ENCODE peak calls at places on chromosomes 12 and 14, in five cellular contexts. One of them, this sample, is unnamed.

GRCh38 chr12:107649615-107650014 is 36.0 kb upstream of the PWP1 start:
- DNase-seq in stimulated activated CD4-positive, alpha-beta T cell treated with anti-CD3 and anti-CD28 coated beads, Interleukin-4, amount 100 ng/mL, for 24 hours: no peak
- DNase-seq in T-helper 22 cell: no peak
- DNase-seq in amniotic stem cell: no peak
- DNase-seq in AG09309: no peak
- DNase-seq in this sample: no peak

GRCh38 chr12:106973545-106973944 is 13.4 kb downstream of the MTERF2 start:
- DNase-seq in AG09309: no peak
- DNase-seq in T-helper 22 cell: no peak
- DNase-seq in amniotic stem cell: no peak
- DNase-seq in stimulated activated CD4-positive, alpha-beta T cell treated with anti-CD3 and anti-CD28 coated beads, Interleukin-4, amount 100 ng/mL, for 24 hours: no peak
- DNase-seq in this sample: no peak

GRCh38 chr12:102396276-102396675 is 84.1 kb downstream of the IGF1 start:
- DNase-seq in amniotic stem cell: no peak
- DNase-seq in AG09309: no peak
- DNase-seq in T-helper 22 cell: no peak
- DNase-seq in stimulated activated CD4-positive, alpha-beta T cell treated with anti-CD3 and anti-CD28 coated beads, Interleukin-4, amount 100 ng/mL, for 24 hours: no peak
- DNase-seq in this sample: no peak

GRCh38 chr12:69873429-69873828 is 48.4 kb downstream of the MYRFL start:
- DNase-seq in T-helper 22 cell: no peak
- DNase-seq in stimulated activated CD4-positive, alpha-beta T cell treated with anti-CD3 and anti-CD28 coated beads, Interleukin-4, amount 100 ng/mL, for 24 hours: no peak
- DNase-seq in amniotic stem cell: no peak
- DNase-seq in AG09309: no peak
- DNase-seq in this sample: no peak

GRCh38 chr14:89399594-89400068 is 17.4 kb downstream of the FOXN3 start:
- DNase-seq in stimulated activated CD4-positive, alpha-beta T cell treated with anti-CD3 and anti-CD28 coated beads, Interleukin-4, amount 100 ng/mL, for 24 hours: no peak
- DNase-seq in amniotic stem cell: peak; percentile 77
- DNase-seq in T-helper 22 cell: no peak
- DNase-seq in AG09309: peak; percentile 35
- DNase-seq in this sample: no peak

GRCh38 chr12:19707948-19708409 is 268.7 kb downstream of the AEBP2 start:
- DNase-seq in T-helper 22 cell: no peak
- DNase-seq in AG09309: no peak
- DNase-seq in stimulated activated CD4-positive, alpha-beta T cell treated with anti-CD3 and anti-CD28 coated beads, Interleukin-4, amount 100 ng/mL, for 24 hours: no peak
- DNase-seq in amniotic stem cell: no peak
- DNase-seq in this sample: no peak

GRCh38 chr12:95099270-95099790 is 25.9 kb upstream of the NR2C1 start:
- DNase-seq in T-helper 22 cell: no peak
- DNase-seq in AG09309: no peak
- DNase-seq in amniotic stem cell: no peak
- DNase-seq in stimulated activated CD4-positive, alpha-beta T cell treated with anti-CD3 and anti-CD28 coated beads, Interleukin-4, amount 100 ng/mL, for 24 hours: no peak
- DNase-seq in this sample: no peak

GRCh38 chr12:34400423-34400881 is 378.2 kb downstream of the ALG10 start:
- DNase-seq in amniotic stem cell: no peak
- DNase-seq in AG09309: no peak
- DNase-seq in T-helper 22 cell: no peak
- DNase-seq in stimulated activated CD4-positive, alpha-beta T cell treated with anti-CD3 and anti-CD28 coated beads, Interleukin-4, amount 100 ng/mL, for 24 hours: peak; percentile 1
- DNase-seq in this sample: no peak

GRCh38 chr12:57765003-57765697 is 1.7 kb downstream of the CYP27B1 start:
- DNase-seq in amniotic stem cell: no peak
- DNase-seq in stimulated activated CD4-positive, alpha-beta T cell treated with anti-CD3 and anti-CD28 coated beads, Interleukin-4, amount 100 ng/mL, for 24 hours: peak; percentile 62
- DNase-seq in AG09309: no peak
- DNase-seq in T-helper 22 cell: peak; percentile 28
- DNase-seq in this sample: no peak